ENCODE peak calls at places on chromosomes 2 and 18, in four cellular contexts. G is HepG2, X is heart right ventricle, V is tibial artery. Z is an unnamed sample.

GRCh38 chr2:40028792-40029488 is 249.9 kb upstream of the THUMPD2 start:
- DNase-seq in X (no peak), V (no peak), G (no peak), Z (no peak)

GRCh38 chr2:233430091-233430490 is 75.8 kb downstream of the DGKD start:
- DNase-seq in X (no peak), G (no peak), V (no peak), Z (no peak)

GRCh38 chr18:13257361-13257980 is 38.9 kb downstream of the LDLRAD4 start:
- DNase-seq in G (no peak), V (peak; percentile 12), X (no peak), Z (no peak)

GRCh38 chr2:175195012-175195411 is 13.5 kb upstream of the ATP5MC3 start:
- DNase-seq in G (no peak), X (no peak), V (no peak), Z (no peak)

GRCh38 chr18:435940-436339 is 64.6 kb downstream of the COLEC12 start:
- DNase-seq in V (no peak), G (no peak), X (no peak), Z (no peak)

GRCh38 chr2:233764264-233764663 is 4.2 kb downstream of the UGT1A1 start:
- DNase-seq in G (no peak), V (no peak), X (no peak), Z (no peak)

GRCh38 chr2:97677480-97677879 is 8.0 kb downstream of the C2orf92 start:
- DNase-seq in G (no peak), V (no peak), X (no peak), Z (no peak)

GRCh38 chr2:123696799-123697410 is 328.2 kb upstream of the CNTNAP5 start:
- DNase-seq in X (no peak), V (no peak), G (no peak), Z (no peak)

GRCh38 chr18:44732604-44733003 is 51.9 kb downstream of the SETBP1 start:
- DNase-seq in G (no peak), X (no peak), V (no peak), Z (no peak)

GRCh38 chr2:198452327-198452726 is 647.9 kb downstream of the PLCL1 start:
- DNase-seq in V (no peak), G (no peak), X (no peak), Z (no peak)

GRCh38 chr18:25875574-25875973 is 214.8 kb downstream of the SS18 start:
- DNase-seq in X (no peak), G (no peak), V (no peak), Z (no peak)

GRCh38 chr2:136010126-136010525 is 24.7 kb upstream of the DARS1 start:
- DNase-seq in V (no peak), X (no peak), G (no peak), Z (no peak)

GRCh38 chr2:233851169-233851568 is 3.2 kb downstream of the HJURP start:
- DNase-seq in G (no peak), X (no peak), V (no peak), Z (no peak)

GRCh38 chr2:62196278-62196901 is 475 bp downstream of the B3GNT2 start:
- DNase-seq in G (peak; percentile 45), X (peak; percentile 61), V (peak; percentile 36), Z (peak; percentile 78)

GRCh38 chr18:74353169-74353775 is 37.6 kb downstream of the C18orf63 start:
- DNase-seq in G (peak; percentile 63), X (peak; percentile 78), V (peak; percentile 60), Z (peak; percentile 85)

GRCh38 chr2:60540054-60540453 is 13.4 kb downstream of the BCL11A start:
- DNase-seq in G (no peak), V (no peak), X (no peak), Z (no peak)
- H3K36me3 ChIP-seq in G (no peaks in the 10 kb centered on the region), V (no peaks in the 10 kb centered on the region), X (no peaks in the 10 kb centered on the region), Z (no peaks in the 10 kb centered on the region)

GRCh38 chr18:9454061-9454703 is 21.1 kb upstream of the RALBP1 start:
- DNase-seq in G (no peak), V (no peak), X (no peak), Z (no peak)
- H3K27ac ChIP-seq in G (no peak overlapping the region), V (no peak overlapping the region), X (no peak overlapping the region), Z (no peak overlapping the region)

DNA sequence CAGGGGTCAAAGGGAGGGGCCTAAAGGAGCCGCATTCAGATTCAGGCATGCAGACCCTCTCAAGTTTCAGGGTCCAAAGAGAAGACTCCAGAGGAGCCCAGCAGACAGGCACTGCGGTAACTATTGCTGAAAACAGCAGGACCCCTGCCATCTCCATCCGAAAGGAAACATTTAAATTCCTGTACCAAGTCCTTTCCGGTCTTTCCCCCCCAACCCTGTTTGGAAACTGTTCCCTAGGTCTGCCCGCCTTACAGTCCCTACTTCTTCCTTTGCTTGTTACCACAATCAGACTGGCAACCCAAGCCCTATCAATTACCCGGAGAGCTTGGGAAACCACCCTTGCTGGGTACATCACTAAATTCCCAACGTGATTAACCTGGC is 82.0 kb downstream of the DNMT3A start:
- DNase-seq in V (no peak), X (no peak), G (no peak), Z (no peak)
- H3K36me3 ChIP-seq in V (peaks cover 15% of the 10 kb centered on the region), X (no peaks in the 10 kb centered on the region), G (no peaks in the 10 kb centered on the region), Z (peaks cover 13% of the 10 kb centered on the region)

DNA sequence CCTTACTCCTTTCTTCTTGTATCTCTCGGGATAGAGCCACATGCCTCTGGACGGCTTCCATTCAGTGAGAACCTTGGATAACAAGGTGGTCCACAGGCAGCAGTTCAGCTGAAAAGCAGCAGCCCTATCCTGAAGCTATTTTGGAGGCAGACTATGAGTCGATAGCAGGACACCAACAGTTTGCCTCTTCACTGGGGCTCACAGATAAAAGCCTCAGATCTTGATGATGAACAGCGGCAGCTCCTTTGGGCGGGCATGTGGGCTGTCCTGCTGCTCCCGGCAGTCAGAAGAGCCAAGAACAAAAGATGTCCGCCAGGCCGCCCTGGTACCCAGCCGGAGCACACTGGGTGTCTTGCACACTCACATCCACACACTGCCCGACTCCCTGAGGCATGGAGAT is 89.8 kb upstream of the KLF7 start:
- DNase-seq in V (no peak), G (no peak), X (no peak), Z (no peak)
- H3K27ac ChIP-seq in V (no peak overlapping the region), G (no peak overlapping the region), X (peak overlapping the region; percentile 69), Z (no peak overlapping the region)

GRCh38 chr2:113179446-113180045 is 5.8 kb downstream of the PSD4 start:
- DNase-seq in G (no peak), X (no peak), V (no peak), Z (no peak)
- H3K36me3 ChIP-seq in G (no peaks in the 10 kb centered on the region), X (no peaks in the 10 kb centered on the region), V (no peaks in the 10 kb centered on the region), Z (no peaks in the 10 kb centered on the region)

GRCh38 chr2:24026233-24026632 is 16.3 kb downstream of the MFSD2B start:
- DNase-seq in X (no peak), V (no peak), G (no peak), Z (no peak)

GRCh38 chr2:24025264-24025663 is 15.4 kb downstream of the MFSD2B start:
- DNase-seq in X (no peak), V (no peak), G (no peak), Z (no peak)

GRCh38 chr2:24022324-24022974 is 12.6 kb downstream of the MFSD2B start:
- DNase-seq in G (peak; percentile 79), X (no peak), V (no peak), Z (no peak)

GRCh38 chr2:24022975-24023575 is 13.2 kb downstream of the MFSD2B start:
- DNase-seq in G (no peak), X (no peak), V (no peak), Z (no peak)

GRCh38 chr2:24024018-24024417 is 14.1 kb downstream of the MFSD2B start:
- DNase-seq in G (peak; percentile 50), X (no peak), V (no peak), Z (no peak)
- H3K27ac ChIP-seq in G (no peak overlapping the region), X (no peak overlapping the region), V (no peak overlapping the region), Z (no peak overlapping the region)

GRCh38 chr2:73938761-73939352 is 12.2 kb downstream of the DGUOK start:
- DNase-seq in V (no peak), X (no peak), G (no peak), Z (no peak)
- H3K36me3 ChIP-seq in V (peaks cover 10% of the 10 kb centered on the region), X (no peaks in the 10 kb centered on the region), G (peaks cover 66% of the 10 kb centered on the region), Z (peaks cover 18% of the 10 kb centered on the region)

DNA sequence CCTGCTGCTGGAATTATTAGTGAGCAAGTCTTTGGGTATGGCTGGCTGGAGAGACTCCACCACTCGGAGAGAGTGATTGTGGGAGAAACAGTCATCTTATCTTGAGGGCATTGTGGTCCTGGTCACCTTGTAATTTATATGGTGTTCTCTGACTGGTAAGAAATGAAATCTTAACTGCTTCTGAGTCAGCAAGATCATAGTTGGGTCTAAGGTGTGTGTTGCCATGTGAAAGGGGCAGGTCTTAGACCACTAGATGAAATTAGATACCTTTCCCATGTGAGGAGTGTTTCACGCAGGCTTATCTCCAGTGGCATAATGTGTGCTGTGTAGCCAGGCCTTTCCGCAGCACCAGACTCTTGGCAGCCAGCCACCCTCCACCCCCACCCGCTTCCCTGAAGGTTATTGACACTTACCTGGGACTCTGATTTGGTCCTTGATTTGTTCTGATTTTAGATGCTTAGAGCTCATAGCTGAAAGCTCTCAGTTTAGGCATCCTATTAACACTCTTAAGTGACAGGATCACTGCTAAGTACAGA is 7.7 kb downstream of the MAPRE3 start:
- DNase-seq in G (no peak), X (no peak), V (no peak), Z (no peak)
- H3K27ac ChIP-seq in G (no peak overlapping the region), X (no peak overlapping the region), V (no peak overlapping the region), Z (no peak overlapping the region)

GRCh38 chr2:10655841-10656225 is 33.9 kb downstream of the NOL10 start:
- DNase-seq in G (no peak), V (no peak), X (no peak), Z (no peak)

GRCh38 chr2:10658914-10659257 is 30.9 kb downstream of the NOL10 start:
- DNase-seq in G (no peak), V (no peak), X (no peak), Z (no peak)

GRCh38 chr2:10659898-10660568 is 29.7 kb downstream of the NOL10 start:
- DNase-seq in V (no peak), X (peak; percentile 51), G (peak; percentile 48), Z (no peak)

GRCh38 chr2:10655074-10655840 is 34.5 kb downstream of the NOL10 start:
- DNase-seq in X (no peak), G (no peak), V (no peak), Z (no peak)

GRCh38 chr2:10658041-10658913 is 31.5 kb downstream of the NOL10 start:
- DNase-seq in V (no peak), X (no peak), G (no peak), Z (no peak)
- H3K36me3 ChIP-seq in V (peaks cover 70% of the 10 kb centered on the region), X (no peaks in the 10 kb centered on the region), G (peaks cover 78% of the 10 kb centered on the region), Z (peaks cover 97% of the 10 kb centered on the region)